ENCODE peak calls at places on chromosomes 2 and 18, in seven cellular contexts. E is Peyer's patch; S is CD8-positive, alpha-beta memory T cell; I is HCT116; C is spleen; P is OCI-LY7; H is WERI-Rb-1. Q is an unnamed sample. For H3K9me3, the result is how much of the 10 kb centered on the place peaks cover.

GRCh38 chr2:231877533-231878456 is 48.4 kb downstream of the NPPC start:
- DNase-seq in I (no peak), P (no peak), H (no peak), E (peak), S (no peak), C (no peak), Q (no peak)

GRCh38 chr2:8004250-8004681 is 677.6 kb upstream of the ID2 start:
- DNase-seq in I (no peak), C (no peak), H (no peak), P (peak), S (no peak), E (peak), Q (no peak)

GRCh38 chr2:201697899-201698298 is 545 bp downstream of the MPP4 start:
- DNase-seq in P (no peak), I (no peak), S (no peak), H (no peak), C (no peak), E (no peak), Q (no peak)

GRCh38 chr2:11458753-11459152 is 7.2 kb downstream of the E2F6 start:
- DNase-seq in S (no peak), P (no peak), C (no peak), H (no peak), E (no peak), I (no peak), Q (no peak)

GRCh38 chr2:108145551-108145950 is 94.2 kb upstream of the SULT1C3 start:
- DNase-seq in S (no peak), E (no peak), P (no peak), I (no peak), H (no peak), C (no peak), Q (no peak)

GRCh38 chr18:49817947-49818346 is 4.6 kb upstream of the ACAA2 start:
- DNase-seq in P (no peak), E (no peak), H (no peak), S (no peak), C (no peak), I (no peak), Q (no peak)

GRCh38 chr2:23426284-23426905 is 41.4 kb downstream of the KLHL29 start:
- DNase-seq in P (no peak), C (peak), S (no peak), E (peak), I (no peak), H (no peak), Q (no peak)

GRCh38 chr2:40403233-40403841 is 48.6 kb downstream of the SLC8A1 start:
- DNase-seq in H (no peak), E (no peak), I (no peak), C (no peak), P (no peak), S (no peak), Q (no peak)

GRCh38 chr18:64712035-64712434 is 563.1 kb upstream of the LINC00305 start:
- DNase-seq in H (no peak), E (no peak), C (no peak), I (no peak), S (no peak), P (no peak), Q (no peak)

GRCh38 chr2:38515155-38516074 is 87.3 kb downstream of the HNRNPLL start:
- DNase-seq in P (no peak), S (no peak), I (no peak), E (no peak), H (peak), C (no peak), Q (no peak)

GRCh38 chr2:129176375-129176774 is 803.1 kb upstream of the RAB6C start:
- DNase-seq in H (no peak), P (no peak), I (no peak), S (no peak), C (no peak), E (no peak), Q (no peak)

GRCh38 chr2:163681765-163682164 is 54.0 kb downstream of the FIGN start:
- DNase-seq in H (no peak), P (no peak), C (no peak), S (no peak), I (no peak), E (no peak), Q (no peak)

GRCh38 chr2:14634223-14634884 is 1.8 kb downstream of the LRATD1 start:
- DNase-seq in E (peak), C (peak), S (no peak), I (no peak), P (no peak), H (peak), Q (no peak)

GRCh38 chr2:152445791-152446201 is 110.8 kb downstream of the FMNL2 start:
- DNase-seq in P (no peak), E (no peak), H (no peak), I (no peak), C (no peak), S (no peak), Q (no peak)

GRCh38 chr18:62637807-62638687 is 77.3 kb upstream of the PHLPP1 start:
- DNase-seq in H (peak), P (peak), E (peak), C (no peak), I (peak), S (peak), Q (no peak)

GRCh38 chr2:109439315-109439714 is 174.5 kb downstream of the SEPTIN10 start:
- DNase-seq in C (no peak), I (no peak), P (no peak), E (no peak), H (no peak), S (no peak), Q (no peak)
- H3K9me3 ChIP-seq in C (under half), I (under half), P (under half), E (under half), H (under half), S (under half), Q (under half)

GRCh38 chr2:94982156-94982555 is 43.4 kb upstream of the MAL start:
- DNase-seq in C (no peak), H (no peak), P (no peak), S (no peak), E (no peak), I (no peak), Q (no peak)

GRCh38 chr2:94984964-94985575 is 40.4 kb upstream of the MAL start:
- DNase-seq in H (no peak), S (no peak), I (no peak), C (no peak), P (no peak), E (peak), Q (no peak)

GRCh38 chr2:94979406-94980375 is 45.8 kb upstream of the MAL start:
- DNase-seq in P (no peak), E (no peak), I (no peak), H (no peak), S (no peak), C (no peak), Q (no peak)

GRCh38 chr2:94980406-94980805 is 45.1 kb upstream of the MAL start:
- DNase-seq in E (no peak), P (no peak), S (no peak), C (no peak), H (no peak), I (no peak), Q (no peak)

DNA sequence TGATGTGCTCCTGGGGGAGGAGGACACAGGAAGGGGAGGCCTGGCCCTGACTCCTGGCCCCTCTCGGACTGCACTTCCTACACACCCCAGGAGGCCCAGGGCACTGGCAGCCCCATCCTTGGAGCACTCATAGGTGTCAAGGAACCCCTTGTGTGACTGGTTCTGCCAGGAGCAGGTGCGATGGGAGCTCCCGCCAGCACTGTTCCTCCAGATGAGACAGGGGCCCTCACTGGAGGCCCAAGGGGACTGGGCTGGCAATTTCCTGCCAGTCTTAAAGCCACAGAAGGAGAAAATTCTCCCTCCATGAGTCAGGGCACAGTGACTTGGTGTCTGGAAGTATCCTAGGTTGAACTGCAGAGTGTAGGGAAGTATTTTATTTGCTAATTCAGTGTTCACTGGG is 42.8 kb upstream of the MAL start:
- DNase-seq in E (peak), C (no peak), S (no peak), P (no peak), H (no peak), I (no peak), Q (no peak)
- H3K9me3 ChIP-seq in E (under half), C (under half), S (under half), P (under half), H (under half), I (under half), Q (under half)

GRCh38 chr18:45252474-45252873 is 362.8 kb upstream of the SLC14A2 start:
- DNase-seq in I (no peak), C (no peak), H (no peak), S (no peak), E (no peak), P (no peak), Q (no peak)
- H3K9me3 ChIP-seq in I (under half), C (under half), H (under half), S (under half), E (under half), P (under half), Q (under half)

GRCh38 chr2:236642125-236642524 is 72.5 kb downstream of the ACKR3 start:
- DNase-seq in H (no peak), C (no peak), I (no peak), P (no peak), E (peak), S (no peak), Q (no peak)

GRCh38 chr2:236644502-236644911 is 74.9 kb downstream of the ACKR3 start:
- DNase-seq in I (no peak), S (no peak), E (peak), C (no peak), P (no peak), H (no peak), Q (no peak)

GRCh38 chr2:236644067-236644466 is 74.4 kb downstream of the ACKR3 start:
- DNase-seq in E (no peak), S (no peak), H (no peak), C (no peak), I (no peak), P (no peak), Q (no peak)

GRCh38 chr2:236642584-236643291 is 73.1 kb downstream of the ACKR3 start:
- DNase-seq in S (no peak), I (no peak), C (peak), E (peak), H (no peak), P (no peak), Q (no peak)

GRCh38 chr2:236643480-236643879 is 73.9 kb downstream of the ACKR3 start:
- DNase-seq in E (peak), C (no peak), S (no peak), P (no peak), I (no peak), H (no peak), Q (no peak)
- H3K9me3 ChIP-seq in E (under half), C (under half), S (under half), P (under half), I (under half), H (under half), Q (under half)

DNA sequence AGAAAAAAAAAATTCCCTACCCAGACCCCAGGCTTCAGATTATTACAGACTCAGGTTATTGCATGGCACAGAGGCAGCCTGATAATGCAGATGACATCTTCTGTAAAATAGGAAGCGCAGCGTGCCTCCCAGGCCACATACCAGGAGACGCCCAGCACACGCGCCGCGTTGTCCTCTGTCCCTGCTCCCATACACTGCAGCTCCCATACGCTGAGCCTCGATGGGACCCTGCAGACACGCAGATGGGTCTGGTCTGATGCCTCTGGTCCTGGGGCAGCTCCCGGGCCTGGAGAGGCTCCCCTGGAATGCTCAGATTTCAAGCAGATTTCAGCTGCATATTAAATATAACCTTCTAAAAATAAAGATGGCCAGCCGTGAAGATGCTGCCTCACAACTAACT is 496.2 kb upstream of the MYT1L start:
- DNase-seq in S (no peak), C (peak), E (peak), H (no peak), P (no peak), I (no peak), Q (no peak)
- H3K9me3 ChIP-seq in S (under half), C (under half), E (under half), H (under half), P (under half), I (under half), Q (under half)